ENCODE peak calls at places on chromosomes 6 and 20, in seven cellular contexts. E is WERI-Rb-1, H is ascending aorta, A is astrocyte of the spinal cord, X is tibial artery, T is fibroblast of pulmonary artery, N is tibial nerve. G is an unnamed sample.
A peak's percentile ranks its signal among the peaks of the same experiment; 100 is the strongest.

GRCh38 chr6:32982702-32983492 is 14.5 kb downstream of the BRD2 start:
- DNase-seq in X (no peak), N (no peak), A (no peak), H (no peak), T (no peak), E (no peak), G (no peak)

GRCh38 chr6:138719744-138720143 is 53.8 kb upstream of the CCDC28A start:
- DNase-seq in E (no peak), T (no peak), A (no peak), X (no peak), H (no peak), N (no peak), G (no peak)

GRCh38 chr6:49097116-49097515 is 365.9 kb downstream of the MMUT start:
- DNase-seq in X (no peak), T (no peak), H (no peak), N (no peak), A (no peak), E (no peak), G (no peak)

GRCh38 chr6:34341481-34341971 is 50.9 kb downstream of the NUDT3 start:
- DNase-seq in N (no peak), H (no peak), T (peak; percentile 64), X (no peak), E (no peak), A (peak; percentile 60), G (no peak)

GRCh38 chr6:22281691-22282090 is 15.1 kb downstream of the PRL start:
- DNase-seq in E (no peak), X (no peak), T (no peak), N (no peak), H (no peak), A (no peak), G (no peak)

GRCh38 chr6:452301-453067 is 60.9 kb downstream of the IRF4 start:
- DNase-seq in X (no peak), T (no peak), E (no peak), H (no peak), A (no peak), N (peak; percentile 27), G (peak; percentile 81)

GRCh38 chr6:167329014-167329413 is 4.1 kb downstream of the TTLL2 start:
- DNase-seq in E (no peak), N (no peak), X (no peak), A (no peak), H (no peak), T (no peak), G (no peak)

GRCh38 chr6:79586548-79586947 is 44.6 kb upstream of the SH3BGRL2 start:
- DNase-seq in N (no peak), T (peak; percentile 55), X (no peak), E (peak; percentile 24), A (peak; percentile 39), H (no peak), G (peak; percentile 49)

GRCh38 chr20:49287555-49288249 is 9.8 kb upstream of the ZNFX1 start:
- DNase-seq in N (no peak), H (no peak), E (no peak), X (no peak), A (peak; percentile 59), T (peak; percentile 75), G (peak; percentile 63)

GRCh38 chr6:37382954-37383353 is 29.2 kb downstream of the RNF8 start:
- DNase-seq in N (no peak), T (no peak), X (no peak), E (no peak), H (no peak), A (no peak), G (no peak)

GRCh38 chr6:158353851-158354508 is 41.7 kb downstream of the TULP4 start:
- DNase-seq in H (no peak), X (no peak), E (no peak), A (peak; percentile 51), N (no peak), T (peak; percentile 37), G (peak; percentile 44)

GRCh38 chr20:45419188-45420091 is 3.5 kb downstream of the PIGT start:
- DNase-seq in T (peak; percentile 99), E (no peak), H (no peak), X (peak; percentile 82), A (peak; percentile 97), N (no peak), G (peak; percentile 100)

GRCh38 chr6:111888928-111889696 is 15.9 kb upstream of the FYN start:
- DNase-seq in N (no peak), X (peak; percentile 33), H (no peak), A (peak; percentile 48), T (peak; percentile 48), E (peak; percentile 84), G (no peak)

GRCh38 chr6:55668625-55669024 is 89.6 kb upstream of the HMGCLL1 start:
- DNase-seq in A (peak; percentile 44), X (no peak), H (no peak), N (no peak), E (no peak), T (peak; percentile 14), G (peak; percentile 38)

GRCh38 chr6:52376763-52377162 is 14.8 kb downstream of the PAQR8 start:
- DNase-seq in N (no peak), T (no peak), H (no peak), X (no peak), A (no peak), E (no peak), G (no peak)

GRCh38 chr6:79810153-79810806 is 137.1 kb downstream of the ELOVL4 start:
- DNase-seq in X (no peak), A (no peak), N (no peak), E (peak; percentile 49), H (no peak), T (no peak), G (peak; percentile 5)

GRCh38 chr20:22620342-22620741 is 36.0 kb upstream of the FOXA2 start:
- DNase-seq in N (no peak), E (no peak), A (no peak), H (no peak), X (no peak), T (no peak), G (no peak)

DNA sequence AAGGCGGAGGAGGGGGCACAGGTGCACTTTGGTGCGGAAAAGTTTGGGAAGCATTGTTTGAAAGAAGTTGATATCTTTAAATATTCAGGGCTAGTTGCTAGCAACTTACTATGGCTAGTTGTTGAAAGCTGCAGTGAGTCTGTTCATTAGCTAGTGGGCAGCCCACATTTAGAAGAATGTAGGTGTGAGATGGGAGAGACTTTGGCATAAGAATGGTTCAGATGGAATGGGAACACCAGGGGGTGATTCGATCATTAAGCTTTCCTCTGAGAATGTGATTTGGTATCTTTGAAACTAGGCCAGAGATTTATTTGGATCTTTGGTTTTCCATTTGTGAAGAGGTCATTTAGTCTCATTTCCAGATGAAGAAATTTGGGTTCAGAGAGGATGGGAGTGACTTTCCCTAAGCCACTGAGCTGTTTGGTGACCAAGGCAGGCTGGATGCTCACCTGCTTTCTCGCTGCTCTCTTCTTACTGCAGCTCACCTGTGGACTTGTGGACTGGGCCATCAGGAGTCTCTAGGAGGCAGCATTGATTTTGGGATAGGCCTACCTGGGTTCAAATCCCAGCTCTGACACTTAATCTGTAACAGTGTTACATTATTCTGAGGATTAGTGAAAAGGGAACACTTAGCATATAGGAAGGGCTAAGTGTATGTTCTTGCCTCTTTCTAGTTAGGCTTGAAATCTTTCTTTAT is 62.9 kb downstream of the CARMIL1 start:
- DNase-seq in X (no peak), H (no peak), A (no peak), N (no peak), E (no peak), T (no peak), G (no peak)
- TF ChIP-seq CTCF in X (no peak), H (no peak), A (no peak), N (no peak), E (peak; percentile 24), T (no peak), G (no peak)

DNA sequence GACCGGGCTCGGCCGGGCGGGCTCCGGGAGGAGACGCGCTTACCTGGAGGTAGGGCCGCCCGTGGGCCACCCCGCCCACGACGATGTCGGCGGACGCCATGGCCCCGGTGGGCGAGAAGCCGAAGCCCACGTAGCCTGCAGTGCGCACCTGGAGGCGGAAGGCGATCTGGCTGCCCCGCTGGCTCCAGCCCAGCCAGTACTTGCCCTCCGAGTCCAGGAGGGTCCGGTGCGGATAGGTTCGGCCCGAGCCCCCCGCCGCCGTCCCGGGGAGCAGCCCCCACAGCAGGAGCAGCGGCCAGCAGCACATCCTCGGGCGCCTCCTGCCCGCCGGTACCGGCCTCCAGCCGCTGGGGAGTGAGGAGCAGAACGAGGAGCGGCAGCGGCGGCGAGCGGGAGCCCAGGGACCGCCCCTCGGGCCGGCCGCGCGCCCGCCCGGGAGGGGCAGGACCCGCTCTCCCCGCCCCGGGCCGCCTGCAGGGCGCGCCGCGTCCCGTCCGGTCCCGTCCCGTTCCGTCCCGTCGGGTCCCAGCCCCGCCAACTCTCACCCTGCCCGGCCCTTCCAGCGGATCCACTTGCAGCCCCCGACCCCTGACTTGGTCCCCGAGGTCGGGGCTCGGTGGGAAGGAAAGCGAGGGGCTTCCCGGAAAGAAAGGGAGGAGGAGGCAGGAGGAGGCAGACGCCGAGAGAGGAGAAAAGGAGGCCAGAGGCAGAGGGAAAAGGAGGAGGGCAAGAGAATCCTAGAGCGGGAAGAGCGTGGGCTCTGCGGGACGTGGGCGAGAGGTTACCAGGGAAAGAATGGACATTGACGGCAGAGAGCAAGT is at the start of gene MOXD1:
- DNase-seq in A (no peak), E (peak; percentile 20), X (no peak), H (no peak), T (peak; percentile 34), N (no peak), G (peak; percentile 33)
- H3K4me3 ChIP-seq in A (peak within 1 kb of the TSS; percentile 50), E (peak within 1 kb of the TSS; percentile 30), X (peak within 1 kb of the TSS; percentile 61), H (peak within 1 kb of the TSS; percentile 70), T (peak within 1 kb of the TSS; percentile 66), N (peak within 1 kb of the TSS; percentile 75), G (peak within 1 kb of the TSS; percentile 63)

DNA sequence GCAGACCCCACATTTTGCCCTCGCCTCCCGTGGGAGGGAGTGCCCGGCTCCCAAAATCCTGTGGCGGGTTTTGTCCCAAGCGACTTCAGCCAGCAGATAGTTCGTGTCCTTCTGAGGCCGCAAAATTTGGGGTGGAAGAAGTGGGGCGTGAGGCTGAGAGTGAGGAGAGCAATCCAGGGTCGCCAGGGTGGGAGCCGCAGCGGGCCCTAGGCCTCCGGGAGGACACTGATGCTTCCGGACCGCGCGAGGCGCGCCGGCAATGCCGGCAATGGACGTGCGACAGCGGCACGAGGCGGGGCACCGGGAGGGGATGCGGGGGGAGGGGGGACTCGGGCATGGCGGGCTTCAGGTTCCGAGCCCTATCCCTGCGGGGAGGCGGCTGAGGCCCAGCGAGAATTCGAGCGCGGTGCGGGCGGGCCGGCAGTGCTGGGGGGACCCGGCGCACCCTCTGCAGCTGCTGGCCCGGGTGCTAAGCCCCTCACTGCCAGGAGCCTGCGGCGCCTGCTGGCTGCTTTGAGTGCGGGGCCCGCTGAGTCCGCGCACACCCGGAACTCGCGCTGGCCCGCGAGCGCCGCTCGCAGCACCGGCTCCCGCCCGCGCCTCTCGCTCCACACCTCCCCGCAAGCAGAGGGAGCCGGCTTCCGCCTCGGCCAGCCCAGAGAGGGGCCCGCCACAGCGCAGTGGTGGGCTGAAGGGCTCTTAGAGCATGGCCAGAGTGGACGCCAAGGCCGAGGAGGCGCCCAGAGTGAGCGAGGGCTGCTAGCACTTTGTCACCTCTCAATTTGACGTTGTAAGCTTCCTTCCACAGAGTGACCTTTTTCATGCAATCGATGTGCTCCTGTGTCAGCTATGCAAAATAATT is 143.8 kb downstream of the LPA start:
- DNase-seq in N (peak; percentile 65), H (no peak), T (peak; percentile 58), X (peak; percentile 61), E (peak; percentile 72), A (peak; percentile 70), G (peak; percentile 58)
- TF ChIP-seq CTCF in N (no peak), H (no peak), T (peak; percentile 0), X (no peak), E (peak; percentile 3), A (no peak), G (no peak)

GRCh38 chr6:110481081-110481480 is 4.7 kb upstream of the SLC22A16 start:
- DNase-seq in H (no peak), E (no peak), T (no peak), X (no peak), N (no peak), A (no peak), G (no peak)
- H3K4me3 ChIP-seq in H (no peak overlapping the region), E (no peak overlapping the region), T (no peak overlapping the region), X (no peak overlapping the region), N (no peak overlapping the region), A (no peak overlapping the region), G (no peak overlapping the region)